ENCODE peak calls at places on chromosomes 1 and 21, in seven cellular contexts. One of them, this sample, is unnamed.

GRCh38 chr1:166089804-166090203 is 77.0 kb downstream of the FAM78B start:
- DNase-seq in Right ventricle myocardium inferior: no peak
- DNase-seq in activated CD8-positive, alpha-beta memory T cell treated with anti-CD3 and anti-CD28 coated beads for 1 hour: no peak
- DNase-seq in AG08396: no peak
- DNase-seq in mesenteric fat pad: no peak
- DNase-seq in heart left ventricle: no peak
- DNase-seq in stimulated activated CD8-positive, alpha-beta memory T cell treated with anti-CD3 and anti-CD28 coated beads, Interleukin-4, amount 100 ng/mL, for 24 hours: no peak
- DNase-seq in this sample: no peak

GRCh38 chr21:44984428-44984791 is 44.6 kb downstream of the SLX9 start:
- DNase-seq in Right ventricle myocardium inferior: no peak
- DNase-seq in activated CD8-positive, alpha-beta memory T cell treated with anti-CD3 and anti-CD28 coated beads for 1 hour: no peak
- DNase-seq in AG08396: no peak
- DNase-seq in mesenteric fat pad: no peak
- DNase-seq in heart left ventricle: no peak
- DNase-seq in stimulated activated CD8-positive, alpha-beta memory T cell treated with anti-CD3 and anti-CD28 coated beads, Interleukin-4, amount 100 ng/mL, for 24 hours: no peak
- DNase-seq in this sample: no peak

GRCh38 chr1:204110894-204111633 is 38.1 kb downstream of the SOX13 start:
- DNase-seq in Right ventricle myocardium inferior: no peak
- DNase-seq in activated CD8-positive, alpha-beta memory T cell treated with anti-CD3 and anti-CD28 coated beads for 1 hour: no peak
- DNase-seq in AG08396: no peak
- DNase-seq in mesenteric fat pad: no peak
- DNase-seq in heart left ventricle: no peak
- DNase-seq in stimulated activated CD8-positive, alpha-beta memory T cell treated with anti-CD3 and anti-CD28 coated beads, Interleukin-4, amount 100 ng/mL, for 24 hours: no peak
- DNase-seq in this sample: no peak

GRCh38 chr1:32448773-32449456 is 16.0 kb upstream of the ZBTB8B start:
- DNase-seq in Right ventricle myocardium inferior: no peak
- DNase-seq in activated CD8-positive, alpha-beta memory T cell treated with anti-CD3 and anti-CD28 coated beads for 1 hour: no peak
- DNase-seq in AG08396: no peak
- DNase-seq in mesenteric fat pad: no peak
- DNase-seq in heart left ventricle: no peak
- DNase-seq in stimulated activated CD8-positive, alpha-beta memory T cell treated with anti-CD3 and anti-CD28 coated beads, Interleukin-4, amount 100 ng/mL, for 24 hours: no peak
- DNase-seq in this sample: no peak

GRCh38 chr1:11960710-11961109 is 19.5 kb upstream of the MFN2 start:
- DNase-seq in Right ventricle myocardium inferior: peak
- DNase-seq in activated CD8-positive, alpha-beta memory T cell treated with anti-CD3 and anti-CD28 coated beads for 1 hour: no peak
- DNase-seq in AG08396: no peak
- DNase-seq in mesenteric fat pad: no peak
- DNase-seq in heart left ventricle: no peak
- DNase-seq in stimulated activated CD8-positive, alpha-beta memory T cell treated with anti-CD3 and anti-CD28 coated beads, Interleukin-4, amount 100 ng/mL, for 24 hours: no peak
- DNase-seq in this sample: no peak

GRCh38 chr1:53732409-53732808 is 6.6 kb downstream of the GLIS1 start:
- DNase-seq in Right ventricle myocardium inferior: no peak
- DNase-seq in activated CD8-positive, alpha-beta memory T cell treated with anti-CD3 and anti-CD28 coated beads for 1 hour: no peak
- DNase-seq in AG08396: no peak
- DNase-seq in mesenteric fat pad: no peak
- DNase-seq in heart left ventricle: no peak
- DNase-seq in stimulated activated CD8-positive, alpha-beta memory T cell treated with anti-CD3 and anti-CD28 coated beads, Interleukin-4, amount 100 ng/mL, for 24 hours: no peak
- DNase-seq in this sample: no peak

GRCh38 chr1:90616395-90616794 is 100.7 kb downstream of the BARHL2 start:
- DNase-seq in Right ventricle myocardium inferior: no peak
- DNase-seq in activated CD8-positive, alpha-beta memory T cell treated with anti-CD3 and anti-CD28 coated beads for 1 hour: no peak
- DNase-seq in AG08396: no peak
- DNase-seq in mesenteric fat pad: no peak
- DNase-seq in heart left ventricle: no peak
- DNase-seq in stimulated activated CD8-positive, alpha-beta memory T cell treated with anti-CD3 and anti-CD28 coated beads, Interleukin-4, amount 100 ng/mL, for 24 hours: no peak
- DNase-seq in this sample: no peak

GRCh38 chr21:31530918-31531705 is 128.4 kb upstream of the SOD1 start:
- DNase-seq in Right ventricle myocardium inferior: no peak
- DNase-seq in activated CD8-positive, alpha-beta memory T cell treated with anti-CD3 and anti-CD28 coated beads for 1 hour: no peak
- DNase-seq in AG08396: no peak
- DNase-seq in mesenteric fat pad: no peak
- DNase-seq in heart left ventricle: no peak
- DNase-seq in stimulated activated CD8-positive, alpha-beta memory T cell treated with anti-CD3 and anti-CD28 coated beads, Interleukin-4, amount 100 ng/mL, for 24 hours: no peak
- DNase-seq in this sample: no peak

GRCh38 chr1:175471039-175471800 is 272.2 kb downstream of the TNR start:
- DNase-seq in Right ventricle myocardium inferior: no peak
- DNase-seq in activated CD8-positive, alpha-beta memory T cell treated with anti-CD3 and anti-CD28 coated beads for 1 hour: no peak
- DNase-seq in AG08396: no peak
- DNase-seq in mesenteric fat pad: no peak
- DNase-seq in heart left ventricle: no peak
- DNase-seq in stimulated activated CD8-positive, alpha-beta memory T cell treated with anti-CD3 and anti-CD28 coated beads, Interleukin-4, amount 100 ng/mL, for 24 hours: no peak
- DNase-seq in this sample: no peak

GRCh38 chr1:27235827-27236226 is 1.4 kb downstream of the WDTC1 start:
- DNase-seq in Right ventricle myocardium inferior: no peak
- DNase-seq in activated CD8-positive, alpha-beta memory T cell treated with anti-CD3 and anti-CD28 coated beads for 1 hour: no peak
- DNase-seq in AG08396: peak
- DNase-seq in mesenteric fat pad: no peak
- DNase-seq in heart left ventricle: no peak
- DNase-seq in stimulated activated CD8-positive, alpha-beta memory T cell treated with anti-CD3 and anti-CD28 coated beads, Interleukin-4, amount 100 ng/mL, for 24 hours: no peak
- DNase-seq in this sample: no peak

GRCh38 chr1:229170778-229171505 is 100.0 kb upstream of the RAB4A start:
- DNase-seq in Right ventricle myocardium inferior: no peak
- DNase-seq in activated CD8-positive, alpha-beta memory T cell treated with anti-CD3 and anti-CD28 coated beads for 1 hour: no peak
- DNase-seq in AG08396: no peak
- DNase-seq in mesenteric fat pad: no peak
- DNase-seq in heart left ventricle: no peak
- DNase-seq in stimulated activated CD8-positive, alpha-beta memory T cell treated with anti-CD3 and anti-CD28 coated beads, Interleukin-4, amount 100 ng/mL, for 24 hours: no peak
- DNase-seq in this sample: no peak

GRCh38 chr21:25573409-25574206 is 33.7 kb downstream of the MRPL39 start:
- DNase-seq in Right ventricle myocardium inferior: no peak
- DNase-seq in activated CD8-positive, alpha-beta memory T cell treated with anti-CD3 and anti-CD28 coated beads for 1 hour: no peak
- DNase-seq in AG08396: peak
- DNase-seq in mesenteric fat pad: no peak
- DNase-seq in heart left ventricle: no peak
- DNase-seq in stimulated activated CD8-positive, alpha-beta memory T cell treated with anti-CD3 and anti-CD28 coated beads, Interleukin-4, amount 100 ng/mL, for 24 hours: peak
- DNase-seq in this sample: peak

GRCh38 chr1:170471310-170471839 is 60.6 kb upstream of the GORAB start:
- DNase-seq in Right ventricle myocardium inferior: no peak
- DNase-seq in activated CD8-positive, alpha-beta memory T cell treated with anti-CD3 and anti-CD28 coated beads for 1 hour: no peak
- DNase-seq in AG08396: peak
- DNase-seq in mesenteric fat pad: no peak
- DNase-seq in heart left ventricle: no peak
- DNase-seq in stimulated activated CD8-positive, alpha-beta memory T cell treated with anti-CD3 and anti-CD28 coated beads, Interleukin-4, amount 100 ng/mL, for 24 hours: no peak
- DNase-seq in this sample: no peak

GRCh38 chr1:60989745-60990718 is 92.3 kb upstream of the NFIA start:
- DNase-seq in Right ventricle myocardium inferior: peak
- DNase-seq in activated CD8-positive, alpha-beta memory T cell treated with anti-CD3 and anti-CD28 coated beads for 1 hour: no peak
- DNase-seq in AG08396: peak
- DNase-seq in mesenteric fat pad: no peak
- DNase-seq in heart left ventricle: peak
- DNase-seq in stimulated activated CD8-positive, alpha-beta memory T cell treated with anti-CD3 and anti-CD28 coated beads, Interleukin-4, amount 100 ng/mL, for 24 hours: no peak
- DNase-seq in this sample: no peak

GRCh38 chr21:43322311-43322710 is 104.6 kb downstream of the SIK1 start:
- DNase-seq in Right ventricle myocardium inferior: no peak
- DNase-seq in activated CD8-positive, alpha-beta memory T cell treated with anti-CD3 and anti-CD28 coated beads for 1 hour: no peak
- DNase-seq in AG08396: no peak
- DNase-seq in mesenteric fat pad: no peak
- DNase-seq in heart left ventricle: no peak
- DNase-seq in stimulated activated CD8-positive, alpha-beta memory T cell treated with anti-CD3 and anti-CD28 coated beads, Interleukin-4, amount 100 ng/mL, for 24 hours: no peak
- DNase-seq in this sample: no peak

GRCh38 chr1:47409311-47410085 is 6.6 kb upstream of the FOXE3 start:
- DNase-seq in Right ventricle myocardium inferior: no peak
- DNase-seq in activated CD8-positive, alpha-beta memory T cell treated with anti-CD3 and anti-CD28 coated beads for 1 hour: no peak
- DNase-seq in AG08396: peak
- DNase-seq in mesenteric fat pad: no peak
- DNase-seq in heart left ventricle: no peak
- DNase-seq in stimulated activated CD8-positive, alpha-beta memory T cell treated with anti-CD3 and anti-CD28 coated beads, Interleukin-4, amount 100 ng/mL, for 24 hours: no peak
- DNase-seq in this sample: no peak

GRCh38 chr1:168343566-168343965 is 62.9 kb downstream of the TBX19 start:
- DNase-seq in Right ventricle myocardium inferior: no peak
- DNase-seq in activated CD8-positive, alpha-beta memory T cell treated with anti-CD3 and anti-CD28 coated beads for 1 hour: no peak
- DNase-seq in AG08396: no peak
- DNase-seq in mesenteric fat pad: no peak
- DNase-seq in heart left ventricle: no peak
- DNase-seq in stimulated activated CD8-positive, alpha-beta memory T cell treated with anti-CD3 and anti-CD28 coated beads, Interleukin-4, amount 100 ng/mL, for 24 hours: no peak
- DNase-seq in this sample: no peak

GRCh38 chr1:211420389-211420788 is 71.6 kb downstream of the RD3 start:
- DNase-seq in Right ventricle myocardium inferior: no peak
- DNase-seq in activated CD8-positive, alpha-beta memory T cell treated with anti-CD3 and anti-CD28 coated beads for 1 hour: no peak
- DNase-seq in AG08396: peak
- DNase-seq in mesenteric fat pad: no peak
- DNase-seq in heart left ventricle: no peak
- DNase-seq in stimulated activated CD8-positive, alpha-beta memory T cell treated with anti-CD3 and anti-CD28 coated beads, Interleukin-4, amount 100 ng/mL, for 24 hours: no peak
- DNase-seq in this sample: no peak

GRCh38 chr1:98472878-98473277 is 188.6 kb upstream of the SNX7 start:
- DNase-seq in Right ventricle myocardium inferior: no peak
- DNase-seq in activated CD8-positive, alpha-beta memory T cell treated with anti-CD3 and anti-CD28 coated beads for 1 hour: no peak
- DNase-seq in AG08396: no peak
- DNase-seq in mesenteric fat pad: no peak
- DNase-seq in heart left ventricle: no peak
- DNase-seq in stimulated activated CD8-positive, alpha-beta memory T cell treated with anti-CD3 and anti-CD28 coated beads, Interleukin-4, amount 100 ng/mL, for 24 hours: no peak
- DNase-seq in this sample: no peak

GRCh38 chr1:15835741-15836510 is 11.6 kb upstream of the SPEN start:
- DNase-seq in Right ventricle myocardium inferior: peak
- DNase-seq in activated CD8-positive, alpha-beta memory T cell treated with anti-CD3 and anti-CD28 coated beads for 1 hour: peak
- DNase-seq in AG08396: peak
- DNase-seq in mesenteric fat pad: peak
- DNase-seq in heart left ventricle: peak
- DNase-seq in stimulated activated CD8-positive, alpha-beta memory T cell treated with anti-CD3 and anti-CD28 coated beads, Interleukin-4, amount 100 ng/mL, for 24 hours: peak
- DNase-seq in this sample: peak

GRCh38 chr1:20440785-20441200 is 45.2 kb downstream of the CAMK2N1 start:
- DNase-seq in Right ventricle myocardium inferior: no peak
- DNase-seq in activated CD8-positive, alpha-beta memory T cell treated with anti-CD3 and anti-CD28 coated beads for 1 hour: no peak
- DNase-seq in AG08396: peak
- DNase-seq in mesenteric fat pad: peak
- DNase-seq in heart left ventricle: peak
- DNase-seq in stimulated activated CD8-positive, alpha-beta memory T cell treated with anti-CD3 and anti-CD28 coated beads, Interleukin-4, amount 100 ng/mL, for 24 hours: peak
- DNase-seq in this sample: peak

GRCh38 chr1:112712701-112713128 is 2.4 kb downstream of the PPM1J start:
- DNase-seq in Right ventricle myocardium inferior: no peak
- DNase-seq in activated CD8-positive, alpha-beta memory T cell treated with anti-CD3 and anti-CD28 coated beads for 1 hour: no peak
- DNase-seq in AG08396: no peak
- DNase-seq in mesenteric fat pad: no peak
- DNase-seq in heart left ventricle: no peak
- DNase-seq in stimulated activated CD8-positive, alpha-beta memory T cell treated with anti-CD3 and anti-CD28 coated beads, Interleukin-4, amount 100 ng/mL, for 24 hours: no peak
- DNase-seq in this sample: no peak

GRCh38 chr1:206890690-206891089 is 6.6 kb upstream of the IL24 start:
- DNase-seq in Right ventricle myocardium inferior: no peak
- DNase-seq in activated CD8-positive, alpha-beta memory T cell treated with anti-CD3 and anti-CD28 coated beads for 1 hour: no peak
- DNase-seq in AG08396: no peak
- DNase-seq in mesenteric fat pad: no peak
- DNase-seq in heart left ventricle: no peak
- DNase-seq in stimulated activated CD8-positive, alpha-beta memory T cell treated with anti-CD3 and anti-CD28 coated beads, Interleukin-4, amount 100 ng/mL, for 24 hours: no peak
- DNase-seq in this sample: no peak

GRCh38 chr1:179144621-179145020 is 62.8 kb downstream of the TOR3A start:
- DNase-seq in Right ventricle myocardium inferior: no peak
- DNase-seq in activated CD8-positive, alpha-beta memory T cell treated with anti-CD3 and anti-CD28 coated beads for 1 hour: no peak
- DNase-seq in AG08396: peak
- DNase-seq in mesenteric fat pad: no peak
- DNase-seq in heart left ventricle: no peak
- DNase-seq in stimulated activated CD8-positive, alpha-beta memory T cell treated with anti-CD3 and anti-CD28 coated beads, Interleukin-4, amount 100 ng/mL, for 24 hours: no peak
- DNase-seq in this sample: no peak

GRCh38 chr1:221429262-221429661 is 312.6 kb downstream of the DUSP10 start:
- DNase-seq in Right ventricle myocardium inferior: no peak
- DNase-seq in activated CD8-positive, alpha-beta memory T cell treated with anti-CD3 and anti-CD28 coated beads for 1 hour: no peak
- DNase-seq in AG08396: no peak
- DNase-seq in mesenteric fat pad: no peak
- DNase-seq in heart left ventricle: no peak
- DNase-seq in stimulated activated CD8-positive, alpha-beta memory T cell treated with anti-CD3 and anti-CD28 coated beads, Interleukin-4, amount 100 ng/mL, for 24 hours: no peak
- DNase-seq in this sample: no peak

GRCh38 chr1:64488862-64489261 is 18.9 kb downstream of the CACHD1 start:
- DNase-seq in Right ventricle myocardium inferior: no peak
- DNase-seq in activated CD8-positive, alpha-beta memory T cell treated with anti-CD3 and anti-CD28 coated beads for 1 hour: no peak
- DNase-seq in AG08396: no peak
- DNase-seq in mesenteric fat pad: no peak
- DNase-seq in heart left ventricle: no peak
- DNase-seq in stimulated activated CD8-positive, alpha-beta memory T cell treated with anti-CD3 and anti-CD28 coated beads, Interleukin-4, amount 100 ng/mL, for 24 hours: no peak
- DNase-seq in this sample: no peak

GRCh38 chr21:33021150-33021549 is 4.6 kb upstream of the OLIG2 start:
- DNase-seq in Right ventricle myocardium inferior: no peak
- DNase-seq in activated CD8-positive, alpha-beta memory T cell treated with anti-CD3 and anti-CD28 coated beads for 1 hour: no peak
- DNase-seq in AG08396: peak
- DNase-seq in mesenteric fat pad: no peak
- DNase-seq in heart left ventricle: no peak
- DNase-seq in stimulated activated CD8-positive, alpha-beta memory T cell treated with anti-CD3 and anti-CD28 coated beads, Interleukin-4, amount 100 ng/mL, for 24 hours: no peak
- DNase-seq in this sample: no peak

GRCh38 chr1:201084171-201084766 is 28.0 kb downstream of the CACNA1S start:
- DNase-seq in Right ventricle myocardium inferior: no peak
- DNase-seq in activated CD8-positive, alpha-beta memory T cell treated with anti-CD3 and anti-CD28 coated beads for 1 hour: no peak
- DNase-seq in AG08396: no peak
- DNase-seq in mesenteric fat pad: no peak
- DNase-seq in heart left ventricle: no peak
- DNase-seq in stimulated activated CD8-positive, alpha-beta memory T cell treated with anti-CD3 and anti-CD28 coated beads, Interleukin-4, amount 100 ng/mL, for 24 hours: no peak
- DNase-seq in this sample: no peak

This sample was measured in stimulated activated CD4-positive, alpha-beta T cell treated with anti-CD3 and anti-CD28 coated beads, TNF-alpha, amount 100 ng/mL, for 24 hours.